ENCODE peak calls at places on chromosome 13, in eight cellular contexts. I, B, H, N, K, Y, T and X are unnamed samples.

GRCh38 chr13:99566125-99567083 is 65.1 kb downstream of the TM9SF2 start:
- DNase-seq in H (peak), Y (no peak), K (no peak), B (peak), T (no peak), N (no peak), I (no peak), X (no peak)

GRCh38 chr13:83618966-83619365 is 263.3 kb downstream of the SLITRK1 start:
- DNase-seq in N (no peak), H (no peak), B (no peak), T (no peak), Y (no peak), I (no peak), K (no peak), X (no peak)

GRCh38 chr13:104567114-104567513 is 1500.9 kb upstream of the SLC10A2 start:
- DNase-seq in Y (no peak), T (no peak), B (no peak), H (no peak), K (no peak), I (no peak), N (no peak), X (no peak)

GRCh38 chr13:108342369-108343289 is 73.1 kb downstream of the TNFSF13B start:
- DNase-seq in K (no peak), I (no peak), Y (no peak), N (no peak), T (no peak), B (no peak), H (peak), X (no peak)

GRCh38 chr13:66624302-66624701 is 605.8 kb downstream of the PCDH9 start:
- DNase-seq in I (no peak), T (no peak), B (no peak), K (no peak), Y (no peak), N (no peak), H (no peak), X (no peak)

GRCh38 chr13:73860501-73860900 is 273.7 kb downstream of the KLF12 start:
- DNase-seq in K (no peak), I (no peak), B (no peak), H (no peak), Y (no peak), T (no peak), N (no peak), X (no peak)

GRCh38 chr13:51202477-51203046 is 19.6 kb upstream of the FAM124A start:
- DNase-seq in H (no peak), K (no peak), Y (no peak), I (no peak), N (no peak), B (no peak), T (no peak), X (no peak)

GRCh38 chr13:105050696-105051095 is 1484.8 kb downstream of the EFNB2 start:
- DNase-seq in H (no peak), N (no peak), I (no peak), K (no peak), B (no peak), T (no peak), Y (no peak), X (no peak)

GRCh38 chr13:27403727-27404385 is 20.6 kb upstream of the GTF3A start:
- DNase-seq in I (no peak), B (no peak), N (peak), K (no peak), T (no peak), H (no peak), Y (no peak), X (no peak)

GRCh38 chr13:109666656-109667448 is 119.5 kb downstream of the IRS2 start:
- DNase-seq in Y (no peak), H (no peak), T (no peak), K (no peak), B (no peak), I (no peak), N (peak), X (no peak)

GRCh38 chr13:109779074-109779473 is 7.3 kb downstream of the IRS2 start:
- DNase-seq in Y (no peak), I (no peak), B (no peak), T (no peak), H (no peak), N (no peak), K (no peak), X (no peak)

GRCh38 chr13:27226991-27227390 is 24.4 kb upstream of the RPL21 start:
- DNase-seq in K (no peak), B (no peak), N (no peak), T (no peak), I (no peak), Y (no peak), H (no peak), X (no peak)

GRCh38 chr13:39779337-39780270 is 124.1 kb downstream of the COG6 start:
- DNase-seq in H (no peak), T (no peak), Y (no peak), N (no peak), B (no peak), I (no peak), K (no peak), X (no peak)

GRCh38 chr13:28336193-28336657 is 158.7 kb downstream of the FLT1 start:
- DNase-seq in Y (no peak), H (no peak), I (no peak), K (no peak), N (no peak), B (no peak), T (no peak), X (no peak)

GRCh38 chr13:98482476-98483444 is 94.1 kb downstream of the STK24 start:
- DNase-seq in Y (peak), K (no peak), T (no peak), I (peak), H (peak), B (peak), N (peak), X (peak)

GRCh38 chr13:75870397-75870801 is 234.3 kb downstream of the LMO7 start:
- DNase-seq in T (no peak), B (no peak), N (no peak), K (peak), I (no peak), Y (no peak), H (peak), X (no peak)

GRCh38 chr13:90800082-90800746 is 547.3 kb upstream of the MIR17HG start:
- DNase-seq in K (no peak), I (no peak), Y (no peak), B (no peak), H (no peak), T (no peak), N (no peak), X (no peak)

GRCh38 chr13:106986033-106986484 is 418.1 kb upstream of the ARGLU1 start:
- DNase-seq in B (no peak), I (no peak), Y (no peak), N (no peak), K (no peak), T (no peak), H (peak), X (no peak)

GRCh38 chr13:40664100-40665060 is 2.1 kb downstream of the FOXO1 start:
- DNase-seq in N (peak), I (peak), T (no peak), Y (peak), H (peak), B (peak), K (peak), X (peak)

GRCh38 chr13:80337706-80338105 is 3.2 kb downstream of the SPRY2 start:
- DNase-seq in I (no peak), B (no peak), T (no peak), N (no peak), K (no peak), Y (no peak), H (no peak), X (no peak)

GRCh38 chr13:84994582-84994981 is 804.6 kb downstream of the SLITRK6 start:
- DNase-seq in N (no peak), Y (no peak), B (no peak), K (no peak), I (no peak), T (no peak), H (no peak), X (no peak)

GRCh38 chr13:51834581-51835158 is 10.3 kb downstream of the TMEM272 start:
- DNase-seq in T (peak), I (no peak), B (no peak), Y (no peak), K (no peak), N (no peak), H (no peak), X (no peak)

GRCh38 chr13:94140027-94140426 is 339.5 kb downstream of the DCT start:
- DNase-seq in K (no peak), I (no peak), Y (no peak), N (no peak), B (no peak), T (no peak), H (peak), X (no peak)

GRCh38 chr13:23889598-23890224 is 511 bp upstream of the MIPEP start:
- DNase-seq in K (no peak), B (no peak), N (no peak), T (no peak), H (peak), Y (no peak), I (no peak), X (no peak)

GRCh38 chr13:75296651-75297050 is 185.3 kb downstream of the TBC1D4 start:
- DNase-seq in I (no peak), N (no peak), T (no peak), K (no peak), Y (no peak), H (no peak), B (no peak), X (no peak)

GRCh38 chr13:88376762-88377388 is 705.7 kb downstream of the SLITRK5 start:
- DNase-seq in I (no peak), B (no peak), N (no peak), T (no peak), K (no peak), H (no peak), Y (no peak), X (no peak)

GRCh38 chr13:97976551-97977375 is 23.3 kb downstream of the IPO5 start:
- DNase-seq in K (peak), N (no peak), I (no peak), H (peak), T (no peak), Y (peak), B (no peak), X (no peak)

GRCh38 chr13:77579971-77580370 is 44.5 kb downstream of the SCEL start:
- DNase-seq in B (no peak), N (no peak), Y (no peak), I (no peak), K (no peak), H (no peak), T (no peak), X (no peak)

GRCh38 chr13:36310417-36311108 is 12.9 kb upstream of the CCDC169 start:
- DNase-seq in H (no peak), K (no peak), Y (no peak), B (no peak), T (no peak), I (no peak), N (no peak), X (no peak)

GRCh38 chr13:44715287-44716224 is 139.4 kb upstream of the TSC22D1 start:
- DNase-seq in I (no peak), N (no peak), H (no peak), Y (no peak), K (no peak), T (no peak), B (no peak), X (peak)

GRCh38 chr13:44710576-44710975 is 134.4 kb upstream of the TSC22D1 start:
- DNase-seq in T (no peak), H (no peak), N (no peak), B (no peak), Y (no peak), I (no peak), K (no peak), X (no peak)

GRCh38 chr13:44718467-44718866 is 142.3 kb upstream of the TSC22D1 start:
- DNase-seq in K (no peak), H (peak), T (no peak), N (no peak), Y (no peak), B (no peak), I (no peak), X (no peak)

DNA sequence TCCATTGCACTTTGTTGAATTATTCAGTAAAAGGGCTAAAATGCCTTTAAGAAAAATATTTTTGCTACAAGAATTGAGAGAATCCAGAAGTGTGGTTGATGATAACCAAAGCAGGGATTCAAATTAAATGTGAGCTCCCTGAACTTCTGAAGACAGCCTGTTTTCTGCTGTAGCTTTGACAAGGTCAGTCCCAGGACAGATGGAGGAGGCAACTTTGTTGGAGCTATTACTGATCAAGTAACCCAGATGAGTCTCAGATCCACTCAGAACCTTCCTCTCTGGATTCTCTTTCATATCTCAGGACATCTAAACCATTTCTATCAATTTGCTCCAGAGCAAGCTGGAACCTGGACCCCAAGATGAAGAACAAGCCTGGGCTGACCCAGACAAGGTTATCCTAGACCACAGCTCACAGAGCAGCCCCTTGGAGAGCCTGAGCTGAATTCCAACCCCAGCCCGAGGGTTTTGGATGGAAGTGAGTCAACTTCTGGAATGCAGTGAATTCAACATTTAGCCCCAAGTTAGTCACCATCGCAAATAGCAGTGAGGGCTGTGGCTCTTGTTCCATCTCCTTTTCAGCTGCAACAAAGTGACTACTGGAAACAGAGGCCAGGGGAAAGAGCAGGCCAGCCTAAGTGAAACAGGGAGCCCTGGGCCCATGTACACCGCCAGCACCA is 137.8 kb upstream of the TSC22D1 start:
- DNase-seq in H (no peak), I (no peak), Y (no peak), B (no peak), T (no peak), N (no peak), K (no peak), X (no peak)
- TF ChIP-seq POLR2AphosphoS5 in H (no peak), I (no peak), Y (no peak), B (no peak), T (no peak), N (no peak), K (no peak), X (no peak)

DNA sequence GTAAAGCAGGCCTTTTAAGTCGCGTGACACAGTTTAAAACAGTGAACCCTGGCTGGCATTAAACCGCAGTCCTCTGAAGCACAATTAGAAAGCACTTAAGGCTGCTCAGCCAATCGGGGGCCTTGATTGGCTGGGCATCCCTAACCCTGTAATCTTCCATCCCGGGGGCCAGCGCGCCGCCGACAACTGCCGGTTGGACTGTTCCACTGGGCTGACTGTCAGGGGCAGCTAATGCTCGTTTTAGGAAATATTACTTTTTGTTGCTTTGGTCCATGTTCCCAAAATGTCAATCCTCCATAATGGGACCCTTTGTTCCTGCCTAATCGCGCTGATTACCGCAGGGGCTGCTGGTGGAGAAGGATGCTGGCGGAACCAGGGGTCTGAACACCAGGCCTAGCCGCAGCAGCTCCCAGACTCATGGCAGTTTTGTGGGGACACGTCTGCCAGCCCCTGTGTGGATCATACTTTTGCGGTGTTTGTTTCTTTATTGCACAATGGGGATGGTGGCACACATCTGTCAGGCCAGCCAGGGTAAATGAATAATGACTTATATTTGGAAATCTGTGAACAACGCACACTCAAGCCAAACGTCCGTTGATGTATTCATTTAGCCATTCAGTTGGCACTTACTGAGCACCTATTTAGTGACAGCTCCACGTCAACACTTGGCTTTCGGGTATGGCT is 127.1 kb upstream of the SPACA7 start:
- DNase-seq in N (no peak), H (no peak), I (no peak), Y (no peak), K (no peak), T (peak), B (peak), X (no peak)
- TF ChIP-seq POLR2AphosphoS5 in N (no peak), H (no peak), I (no peak), Y (no peak), K (no peak), T (no peak), B (no peak), X (no peak)

GRCh38 chr13:46170268-46170667 is 11.7 kb downstream of the LCP1 start:
- DNase-seq in N (peak), B (no peak), Y (no peak), H (peak), I (no peak), K (no peak), T (no peak), X (no peak)
- TF ChIP-seq POLR2AphosphoS5 in N (no peak), B (no peak), Y (no peak), H (no peak), I (no peak), K (no peak), T (no peak), X (no peak)

GRCh38 chr13:33109319-33109718 is 93.1 kb downstream of the KL start:
- DNase-seq in N (no peak), K (no peak), B (no peak), T (no peak), H (no peak), I (no peak), Y (no peak), X (no peak)

GRCh38 chr13:33110386-33110712 is 94.1 kb downstream of the KL start:
- DNase-seq in H (no peak), Y (no peak), K (no peak), B (no peak), I (no peak), T (no peak), N (no peak), X (no peak)

GRCh38 chr13:33110713-33111413 is 94.6 kb downstream of the KL start:
- DNase-seq in I (no peak), T (no peak), K (no peak), Y (no peak), B (peak), H (no peak), N (no peak), X (no peak)

GRCh38 chr13:33108620-33109019 is 92.4 kb downstream of the KL start:
- DNase-seq in K (no peak), T (no peak), I (no peak), N (no peak), B (no peak), H (no peak), Y (no peak), X (no peak)

DNA sequence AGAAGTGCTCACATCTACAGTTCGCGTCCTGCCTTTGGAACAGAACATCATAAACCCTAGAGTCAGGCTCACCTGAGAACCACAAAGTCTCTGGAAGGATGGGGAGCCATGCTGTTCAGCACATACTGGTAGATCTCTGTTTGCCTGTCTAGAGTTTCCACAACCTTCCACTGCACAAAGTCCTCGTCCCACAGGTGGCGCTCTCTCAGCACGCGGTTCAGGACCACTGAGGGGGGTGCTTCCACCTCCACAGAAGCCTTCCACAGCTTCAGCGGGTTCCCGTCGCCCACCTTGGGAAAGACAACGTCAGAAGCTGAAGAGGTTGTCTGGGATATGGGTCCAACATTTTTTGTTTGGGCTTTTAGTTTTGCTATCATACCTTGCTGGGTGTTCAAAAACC is 93.6 kb downstream of the KL start:
- DNase-seq in T (no peak), I (no peak), N (no peak), K (peak), Y (no peak), B (no peak), H (peak), X (no peak)
- TF ChIP-seq POLR2AphosphoS5 in T (no peak), I (no peak), N (no peak), K (no peak), Y (no peak), B (no peak), H (no peak), X (no peak)